ENCODE peak calls at places on chromosomes 12 and 14, in six cellular contexts. M is A549, R is PC-3, K is cardiac fibroblast, Y is ovary, F is suprapubic skin. W is an unnamed sample.

GRCh38 chr14:93965287-93965821 is 11.0 kb downstream of the ASB2 start:
- DNase-seq in M (peak), R (peak), K (peak), Y (no peak), F (no peak), W (no peak)

GRCh38 chr14:64659366-64659765 is 44.9 kb upstream of the PLEKHG3 start:
- DNase-seq in M (no peak), R (no peak), K (no peak), Y (no peak), F (no peak), W (no peak)

GRCh38 chr12:42706331-42706730 is 116.8 kb upstream of the PRICKLE1 start:
- DNase-seq in M (no peak), R (peak), K (no peak), Y (no peak), F (no peak), W (no peak)

GRCh38 chr12:27635349-27635972 is 60.8 kb upstream of the REP15 start:
- DNase-seq in M (peak), R (peak), K (peak), Y (no peak), F (no peak), W (no peak)

GRCh38 chr12:103626498-103626897 is 39.4 kb downstream of the STAB2 start:
- DNase-seq in M (peak), R (peak), K (no peak), Y (peak), F (no peak), W (no peak)

GRCh38 chr14:58829594-58829993 is 191.8 kb downstream of the DACT1 start:
- DNase-seq in M (peak), R (peak), K (no peak), Y (no peak), F (no peak), W (no peak)

GRCh38 chr12:94184995-94185711 is 36.8 kb downstream of the PLXNC1 start:
- DNase-seq in M (no peak), R (no peak), K (no peak), Y (no peak), F (no peak), W (no peak)

GRCh38 chr12:79183946-79184345 is 319.4 kb downstream of the SYT1 start:
- DNase-seq in M (no peak), R (no peak), K (no peak), Y (no peak), F (no peak), W (no peak)

GRCh38 chr14:93475471-93475870 is 44.7 kb downstream of the UNC79 start:
- DNase-seq in M (no peak), R (no peak), K (no peak), Y (no peak), F (no peak), W (no peak)

GRCh38 chr14:23321572-23322547 is 603 bp downstream of the PABPN1 start:
- DNase-seq in M (peak), R (peak), K (peak), Y (peak), F (no peak), W (no peak)

GRCh38 chr12:95919110-95919509 is 23.3 kb downstream of the CCDC38 start:
- DNase-seq in M (no peak), R (no peak), K (no peak), Y (no peak), F (no peak), W (no peak)

GRCh38 chr12:122880668-122881067 is 15.3 kb downstream of the VPS37B start:
- DNase-seq in M (peak), R (peak), K (peak), Y (no peak), F (no peak), W (peak)

GRCh38 chr12:59408431-59408830 is 187.4 kb upstream of the SLC16A7 start:
- DNase-seq in M (no peak), R (peak), K (no peak), Y (no peak), F (no peak), W (no peak)

GRCh38 chr12:56880416-56881035 is 53.7 kb downstream of the SDR9C7 start:
- DNase-seq in M (no peak), R (no peak), K (peak), Y (no peak), F (no peak), W (no peak)

GRCh38 chr12:5623411-5623810 is 191.5 kb downstream of the NTF3 start:
- DNase-seq in M (no peak), R (no peak), K (no peak), Y (no peak), F (no peak), W (no peak)

GRCh38 chr12:66647034-66647691 is 31.7 kb downstream of the GRIP1 start:
- DNase-seq in M (no peak), R (peak), K (peak), Y (no peak), F (no peak), W (no peak)

GRCh38 chr14:96383445-96383844 is 8.5 kb upstream of the AK7 start:
- DNase-seq in M (no peak), R (no peak), K (no peak), Y (no peak), F (no peak), W (no peak)

GRCh38 chr12:118371354-118372282 is 1.1 kb downstream of the TAOK3 start:
- DNase-seq in M (peak), R (peak), K (no peak), Y (peak), F (peak), W (no peak)

GRCh38 chr12:46265734-46266133 is 3.1 kb downstream of the SLC38A1 start:
- DNase-seq in M (no peak), R (no peak), K (no peak), Y (no peak), F (no peak), W (no peak)

GRCh38 chr14:95313707-95314106 is 6.0 kb downstream of the CLMN start:
- DNase-seq in M (peak), R (peak), K (peak), Y (no peak), F (no peak), W (peak)

GRCh38 chr14:95313246-95313645 is 6.5 kb downstream of the CLMN start:
- DNase-seq in M (no peak), R (no peak), K (no peak), Y (no peak), F (no peak), W (no peak)

GRCh38 chr14:95309261-95310051 is 10.3 kb downstream of the CLMN start:
- DNase-seq in M (no peak), R (no peak), K (no peak), Y (no peak), F (no peak), W (no peak)

GRCh38 chr14:95310635-95311380 is 8.9 kb downstream of the CLMN start:
- DNase-seq in M (no peak), R (no peak), K (no peak), Y (no peak), F (no peak), W (no peak)

DNA sequence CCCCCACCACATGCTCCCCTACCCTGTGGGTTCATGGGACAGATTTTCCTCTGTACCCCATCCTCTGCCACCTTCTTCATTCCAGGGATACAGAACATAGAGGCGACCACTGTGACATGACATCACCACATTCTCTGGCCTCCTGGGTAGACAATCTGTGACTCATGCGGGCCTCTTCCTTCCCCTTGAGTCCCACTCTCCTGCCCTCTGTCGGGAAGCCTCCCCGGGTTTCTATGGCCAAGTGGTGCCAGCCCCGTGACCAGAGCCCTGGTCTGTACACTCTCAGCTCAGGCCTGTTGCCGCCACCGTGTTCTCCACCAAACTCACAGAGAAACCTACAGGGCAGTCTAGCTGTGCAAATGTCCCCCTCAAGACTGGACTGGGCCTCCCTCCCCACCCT is 8.0 kb downstream of the CLMN start:
- DNase-seq in M (peak), R (no peak), K (no peak), Y (no peak), F (no peak), W (peak)
- TF ChIP-seq CTCF in M (no peak), R (no peak), K (no peak), Y (no peak), F (no peak), W (no peak)

GRCh38 chr12:92076106-92076505 is 69.5 kb downstream of the BTG1 start:
- DNase-seq in M (no peak), R (no peak), K (no peak), Y (no peak), F (no peak), W (no peak)

GRCh38 chr12:92073123-92073522 is 72.5 kb downstream of the BTG1 start:
- DNase-seq in M (no peak), R (no peak), K (no peak), Y (no peak), F (no peak), W (no peak)

GRCh38 chr12:92077530-92077929 is 68.1 kb downstream of the BTG1 start:
- DNase-seq in M (no peak), R (no peak), K (no peak), Y (no peak), F (no peak), W (no peak)

GRCh38 chr12:92074889-92075288 is 70.8 kb downstream of the BTG1 start:
- DNase-seq in M (no peak), R (no peak), K (no peak), Y (no peak), F (no peak), W (no peak)

DNA sequence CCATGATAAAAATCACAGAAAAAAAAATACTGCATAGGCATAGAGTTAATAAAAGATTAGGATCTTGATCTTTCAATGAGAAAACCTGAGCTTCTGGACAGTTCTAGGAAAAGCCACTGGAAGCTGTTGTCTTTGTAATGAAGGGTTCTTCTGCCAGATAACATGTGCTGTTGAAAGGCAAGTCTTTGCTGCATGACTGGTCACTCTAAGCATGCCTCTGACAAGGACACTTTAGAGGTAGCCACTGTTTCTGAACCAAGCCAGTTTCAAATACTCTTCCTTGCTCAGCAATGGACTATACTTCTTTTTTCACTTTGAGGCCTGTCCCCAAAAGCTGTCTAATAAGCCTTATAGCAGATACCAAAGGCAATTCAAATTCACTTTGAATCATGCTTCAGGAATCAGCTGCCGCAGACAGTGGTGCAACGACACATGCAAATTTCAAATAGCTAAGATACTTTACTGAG is 70.2 kb downstream of the BTG1 start:
- DNase-seq in M (no peak), R (no peak), K (peak), Y (no peak), F (no peak), W (no peak)
- H3K4me3 ChIP-seq in M (no peak), R (no peak), K (no peak), Y (no peak), F (no peak), W (no peak)

GRCh38 chr14:94975366-94975765 is 182.0 kb downstream of the DICER1 start:
- DNase-seq in M (no peak), R (no peak), K (no peak), Y (no peak), F (no peak), W (no peak)

GRCh38 chr14:94977016-94977415 is 180.3 kb downstream of the DICER1 start:
- DNase-seq in M (no peak), R (no peak), K (no peak), Y (no peak), F (no peak), W (no peak)

GRCh38 chr14:94974893-94975292 is 182.4 kb downstream of the DICER1 start:
- DNase-seq in M (no peak), R (no peak), K (no peak), Y (no peak), F (no peak), W (no peak)

GRCh38 chr14:94971750-94972149 is 185.6 kb downstream of the DICER1 start:
- DNase-seq in M (no peak), R (no peak), K (peak), Y (peak), F (no peak), W (peak)

GRCh38 chr14:94974422-94974821 is 182.9 kb downstream of the DICER1 start:
- DNase-seq in M (no peak), R (no peak), K (no peak), Y (no peak), F (no peak), W (no peak)
- TF ChIP-seq CTCF in M (no peak), R (no peak), K (no peak), Y (no peak), F (no peak), W (no peak)

GRCh38 chr12:91262023-91262676 is 79.5 kb upstream of the DCN start:
- DNase-seq in M (no peak), R (no peak), K (no peak), Y (peak), F (no peak), W (no peak)
- H3K4me3 ChIP-seq in M (no peak), R (no peak), K (no peak), Y (no peak), F (no peak), W (no peak)

GRCh38 chr12:54337854-54338650 is 13.1 kb downstream of the COPZ1 start:
- DNase-seq in M (no peak), R (no peak), K (no peak), Y (no peak), F (no peak), W (no peak)
- TF ChIP-seq CTCF in M (no peak), R (no peak), K (peak), Y (no peak), F (no peak), W (no peak)

GRCh38 chr14:73724696-73725095 is 10.5 kb upstream of the PNMA1 start:
- DNase-seq in M (no peak), R (peak), K (no peak), Y (peak), F (no peak), W (no peak)
- H3K4me3 ChIP-seq in M (no peak), R (no peak), K (no peak), Y (no peak), F (no peak), W (no peak)

DNA sequence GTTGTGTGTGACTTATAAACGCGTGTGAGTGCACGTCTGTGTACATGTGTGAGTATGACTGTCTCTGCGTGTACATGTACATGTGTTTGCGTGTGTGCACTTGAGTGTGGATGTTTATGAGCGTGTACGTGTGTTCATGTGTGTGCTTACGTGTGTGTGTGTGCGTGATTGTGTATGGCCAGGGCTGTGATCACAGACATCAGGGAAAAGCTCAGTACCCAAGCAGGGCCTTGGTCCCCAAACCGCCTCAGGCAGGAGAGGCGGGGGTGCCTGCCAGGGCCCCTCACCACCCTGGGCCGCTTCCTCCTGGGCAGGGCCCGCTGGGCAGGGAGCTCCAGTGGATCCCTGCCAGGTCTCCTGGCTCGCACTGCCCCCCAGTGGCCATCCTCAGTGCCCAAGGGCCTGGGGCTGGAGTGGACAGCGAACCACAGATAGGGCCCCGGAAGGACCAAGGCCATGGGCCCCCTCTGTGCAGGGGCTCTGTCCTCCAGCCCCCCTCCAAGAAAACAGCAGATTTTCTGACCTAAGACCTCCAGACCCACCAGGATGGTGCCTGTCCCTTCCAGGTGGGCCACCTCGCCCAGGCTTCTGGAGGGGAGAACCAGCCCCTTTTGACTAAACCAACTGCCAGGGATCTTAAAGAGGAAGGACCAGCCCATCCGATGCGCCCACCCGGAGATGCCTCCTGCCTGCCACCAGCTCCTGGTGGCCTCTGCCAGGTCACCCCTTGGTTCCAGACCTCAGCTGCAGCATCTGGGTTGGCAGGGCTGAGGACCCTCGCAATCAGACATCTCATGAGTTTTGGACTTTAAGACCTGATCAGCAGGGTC is 326.0 kb upstream of the DIO3 start:
- DNase-seq in M (peak), R (peak), K (peak), Y (no peak), F (peak), W (peak)
- TF ChIP-seq CTCF in M (peak), R (peak), K (peak), Y (no peak), F (no peak), W (no peak)

W was measured in ascending aorta.